ENCODE peak calls at places on chromosome 14, in six cellular contexts. X is spleen, H is neural progenitor cell, M is GM23338, G is MM.1S, S is fibroblast of lung. U is an unnamed sample.

GRCh38 chr14:72608391-72609204 is 285.3 kb downstream of the DPF3 start:
- DNase-seq in H (no peak), S (peak), M (no peak), G (no peak), X (no peak), U (peak)

GRCh38 chr14:101972126-101972785 is 7.9 kb downstream of the DYNC1H1 start:
- DNase-seq in X (no peak), S (peak), H (no peak), G (no peak), M (peak), U (peak)

GRCh38 chr14:105878125-105878524 is 351.7 kb downstream of the TMEM121 start:
- DNase-seq in G (no peak), M (no peak), H (no peak), X (peak), S (no peak), U (no peak)

GRCh38 chr14:69242311-69243224 is 17.4 kb upstream of the GALNT16 start:
- DNase-seq in M (peak), H (peak), S (peak), X (no peak), G (peak), U (peak)

GRCh38 chr14:42190744-42191143 is 584.1 kb downstream of the LRFN5 start:
- DNase-seq in M (no peak), H (no peak), G (no peak), S (no peak), X (no peak), U (no peak)

GRCh38 chr14:23406725-23407355 is 1.2 kb downstream of the MYH6 start:
- DNase-seq in G (no peak), H (no peak), S (no peak), M (no peak), X (no peak), U (no peak)

GRCh38 chr14:72433511-72433910 is 460.4 kb downstream of the DPF3 start:
- DNase-seq in M (no peak), X (no peak), S (peak), H (no peak), G (no peak), U (no peak)

GRCh38 chr14:61471297-61471980 is 150.1 kb downstream of the PRKCH start:
- DNase-seq in S (no peak), X (no peak), H (no peak), G (no peak), M (no peak), U (no peak)

GRCh38 chr14:25570483-25570882 is 520.5 kb upstream of the STXBP6 start:
- DNase-seq in X (no peak), S (no peak), H (no peak), M (no peak), G (no peak), U (no peak)

GRCh38 chr14:106556665-106557289 is 1030.4 kb downstream of the TMEM121 start:
- DNase-seq in M (peak), H (no peak), S (no peak), G (peak), X (peak), U (no peak)

GRCh38 chr14:36477266-36477665 is 42.8 kb downstream of the NKX2-1 start:
- DNase-seq in M (no peak), S (no peak), H (no peak), X (no peak), G (no peak), U (no peak)

GRCh38 chr14:55699131-55700057 is 119.4 kb downstream of the KTN1 start:
- DNase-seq in X (no peak), G (no peak), M (peak), H (no peak), S (peak), U (no peak)

GRCh38 chr14:86780461-86780860 is 1212.5 kb downstream of the GALC start:
- DNase-seq in S (no peak), G (no peak), M (no peak), H (no peak), X (no peak), U (no peak)

GRCh38 chr14:22370084-22370847 is 218.8 kb downstream of the DAD1 start:
- DNase-seq in X (no peak), M (no peak), H (no peak), G (no peak), S (no peak), U (peak)

GRCh38 chr14:71361335-71361734 is 454.1 kb downstream of the PCNX1 start:
- DNase-seq in X (no peak), S (no peak), M (no peak), H (no peak), G (no peak), U (no peak)

GRCh38 chr14:56322531-56322930 is 204.3 kb downstream of the PELI2 start:
- DNase-seq in H (no peak), G (no peak), S (peak), M (no peak), X (no peak), U (no peak)

GRCh38 chr14:81298122-81298521 is 77.4 kb upstream of the GTF2A1 start:
- DNase-seq in X (no peak), H (no peak), S (no peak), G (no peak), M (no peak), U (no peak)

GRCh38 chr14:96634896-96635295 is 132.7 kb downstream of the PAPOLA start:
- DNase-seq in S (no peak), H (no peak), G (no peak), M (no peak), X (no peak), U (no peak)

GRCh38 chr14:22438742-22439141 is 150.3 kb downstream of the DAD1 start:
- DNase-seq in S (no peak), M (no peak), H (no peak), X (no peak), G (no peak), U (no peak)

GRCh38 chr14:67529947-67530935 is 2.8 kb upstream of the PLEKHH1 start:
- DNase-seq in H (no peak), X (no peak), G (no peak), M (no peak), S (no peak), U (no peak)

GRCh38 chr14:64771161-64771560 is 66.9 kb downstream of the PLEKHG3 start:
- DNase-seq in G (no peak), X (no peak), H (no peak), S (no peak), M (no peak), U (no peak)

GRCh38 chr14:50397461-50398196 is 948 bp upstream of the CDKL1 start:
- DNase-seq in S (no peak), X (no peak), M (peak), G (no peak), H (peak), U (no peak)

GRCh38 chr14:33065634-33066033 is 127.0 kb downstream of the NPAS3 start:
- DNase-seq in H (no peak), S (no peak), X (no peak), G (no peak), M (no peak), U (no peak)

GRCh38 chr14:83842536-83842935 is 1687.4 kb upstream of the FLRT2 start:
- DNase-seq in H (no peak), G (no peak), M (no peak), X (no peak), S (no peak), U (no peak)

GRCh38 chr14:69527635-69528034 is 43.1 kb downstream of the PLEKHD1 start:
- DNase-seq in M (no peak), S (no peak), H (no peak), X (no peak), G (no peak), U (no peak)

GRCh38 chr14:94361682-94362081 is 26.7 kb downstream of the SERPINA1 start:
- DNase-seq in M (no peak), X (no peak), G (no peak), H (no peak), S (no peak), U (no peak)

GRCh38 chr14:99559286-99559990 is 44.6 kb downstream of the CCDC85C start:
- DNase-seq in S (no peak), G (no peak), X (no peak), M (no peak), H (no peak), U (no peak)

GRCh38 chr14:65565948-65566347 is 153.4 kb downstream of the FUT8 start:
- DNase-seq in M (no peak), X (no peak), H (no peak), S (peak), G (no peak), U (peak)

GRCh38 chr14:47438650-47439140 is 236.7 kb downstream of the MDGA2 start:
- DNase-seq in S (peak), M (peak), X (no peak), H (no peak), G (no peak), U (peak)

GRCh38 chr14:63045612-63046320 is 508 bp upstream of the KCNH5 start:
- DNase-seq in G (peak), H (peak), X (no peak), M (peak), S (peak), U (no peak)

GRCh38 chr14:71089974-71090373 is 182.7 kb downstream of the PCNX1 start:
- DNase-seq in G (no peak), S (peak), M (no peak), H (no peak), X (no peak), U (no peak)

GRCh38 chr14:81275995-81276698 is 55.4 kb upstream of the GTF2A1 start:
- DNase-seq in M (no peak), G (no peak), S (no peak), X (no peak), H (no peak), U (no peak)

GRCh38 chr14:104423715-104424405 is 155.7 kb upstream of the C14orf180 start:
- DNase-seq in S (no peak), H (no peak), G (no peak), X (no peak), M (no peak), U (no peak)

GRCh38 chr14:53432378-53432802 is 279.3 kb upstream of the DDHD1 start:
- DNase-seq in H (peak), G (peak), S (peak), X (no peak), M (peak), U (no peak)
- TF ChIP-seq CTCF in H (peak), G (peak), S (peak), X (no peak), M (peak), U (peak)

GRCh38 chr14:78788467-78789360 is 618.5 kb downstream of the NRXN3 start:
- DNase-seq in G (no peak), X (no peak), H (no peak), S (no peak), M (no peak), U (no peak)

GRCh38 chr14:78785265-78785664 is 615.1 kb downstream of the NRXN3 start:
- DNase-seq in G (no peak), H (no peak), S (no peak), X (no peak), M (no peak), U (no peak)

DNA sequence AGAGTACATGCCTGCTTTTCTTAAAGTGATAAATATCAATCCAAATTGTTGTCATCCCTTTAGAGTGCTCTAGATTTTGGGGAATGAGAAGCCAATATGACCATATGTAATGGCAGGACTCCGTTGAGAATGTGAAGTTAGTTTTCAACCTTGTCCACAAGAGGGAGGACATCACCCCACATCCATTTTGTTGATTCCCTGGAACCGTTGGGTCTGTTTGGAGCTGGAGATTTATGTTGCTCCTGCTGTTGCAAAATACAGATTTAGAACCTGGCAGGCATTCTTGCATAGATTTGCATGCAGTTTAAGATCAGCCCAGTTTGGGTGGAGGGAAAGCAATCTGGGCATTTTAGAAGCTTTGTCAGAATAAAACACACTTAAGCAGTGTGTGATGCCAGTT is 620.1 kb downstream of the NRXN3 start:
- DNase-seq in M (peak), G (no peak), S (no peak), X (no peak), H (peak), U (no peak)
- TF ChIP-seq CTCF in M (peak), G (no peak), S (no peak), X (no peak), H (peak), U (peak)

DNA sequence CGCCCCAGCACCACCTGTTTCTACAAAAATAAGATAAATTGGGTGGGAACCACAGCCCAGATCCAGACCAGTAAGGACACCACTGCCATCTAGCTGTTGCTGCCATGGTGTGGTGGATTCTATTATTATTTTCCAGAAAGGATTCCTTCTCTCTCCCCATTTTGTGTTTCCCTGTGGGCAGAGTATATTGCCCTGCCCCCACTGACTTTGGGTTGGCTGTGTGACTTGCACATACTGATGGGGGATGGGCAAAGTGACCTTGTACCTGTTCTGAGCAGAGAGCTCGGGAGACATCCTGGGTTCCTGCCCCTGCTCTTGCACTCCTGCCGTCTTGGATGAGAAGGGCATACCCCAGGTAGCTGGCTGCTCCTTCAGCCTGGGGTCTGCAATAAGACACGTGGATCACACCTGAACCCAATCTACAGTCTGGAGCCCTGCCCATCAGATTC is 24.3 kb downstream of the MOAP1 start:
- DNase-seq in G (no peak), S (no peak), M (peak), H (peak), X (no peak), U (no peak)
- TF ChIP-seq CTCF in G (peak), S (peak), M (peak), H (peak), X (peak), U (peak)

GRCh38 chr14:91614187-91614586 is 104.1 kb upstream of the PPP4R3A start:
- DNase-seq in X (no peak), G (no peak), M (no peak), S (no peak), H (no peak), U (no peak)

GRCh38 chr14:91609183-91609582 is 99.1 kb upstream of the PPP4R3A start:
- DNase-seq in H (no peak), X (no peak), S (no peak), M (no peak), G (no peak), U (no peak)

GRCh38 chr14:91611528-91611927 is 101.4 kb upstream of the PPP4R3A start:
- DNase-seq in G (no peak), S (no peak), H (no peak), X (no peak), M (no peak), U (no peak)

DNA sequence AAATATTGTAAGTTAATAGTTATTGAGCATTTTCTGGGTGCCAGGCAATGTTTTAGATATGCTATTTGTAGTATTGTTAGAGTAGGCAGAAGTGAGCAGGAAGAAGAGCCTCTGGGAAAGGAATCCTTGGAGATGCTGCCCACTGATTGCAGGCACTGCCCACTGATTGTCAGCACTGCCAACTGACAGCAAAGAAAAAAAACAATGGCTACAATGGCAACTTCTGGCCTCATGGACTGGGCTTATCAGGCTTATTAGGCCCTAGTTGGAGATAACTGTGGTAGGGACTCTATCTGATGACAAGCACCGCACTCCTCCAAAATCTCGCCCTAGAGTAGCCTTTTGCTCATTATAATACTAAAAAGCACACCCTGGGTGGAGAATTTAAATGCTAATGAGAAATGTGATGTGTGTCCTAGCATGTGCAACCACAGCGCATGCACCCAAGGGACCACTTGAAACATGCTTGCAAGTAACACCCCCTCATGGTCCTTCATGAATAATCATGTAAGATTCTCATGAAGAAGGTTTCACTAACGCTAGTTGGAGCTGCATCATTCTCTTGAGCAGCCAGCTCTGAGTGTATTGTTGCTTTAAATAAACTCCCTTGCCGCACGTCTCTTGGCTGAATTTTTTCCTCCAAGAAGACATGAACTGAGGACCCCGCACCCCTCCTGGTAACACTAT is 103.5 kb upstream of the PPP4R3A start:
- DNase-seq in X (no peak), G (no peak), S (no peak), H (no peak), M (no peak), U (no peak)
- TF ChIP-seq CTCF in X (no peak), G (no peak), S (no peak), H (no peak), M (no peak), U (no peak)

GRCh38 chr14:44657688-44658388 is 150.8 kb upstream of the FSCB start:
- DNase-seq in X (no peak), G (peak), S (peak), H (peak), M (peak), U (no peak)
- TF ChIP-seq CTCF in X (no peak), G (peak), S (peak), H (peak), M (peak), U (peak)

U was measured in epithelial cell of proximal tubule.